ENCODE peak calls at places on chromosomes 12 and 14, in seven cellular contexts. One of them, this sample, is unnamed.

GRCh38 chr14:72643317-72643801 is 250.5 kb downstream of the DPF3 start:
- DNase-seq in epithelial cell of proximal tubule: peak; percentile 89
- DNase-seq in B cell: no peak
- DNase-seq in bronchial epithelial cell: peak; percentile 94
- DNase-seq in cardiac fibroblast: peak; percentile 98
- DNase-seq in colonic mucosa: no peak
- DNase-seq in H9: no peak
- DNase-seq in this sample: peak; percentile 40

GRCh38 chr12:26153421-26154154 is 28.8 kb upstream of the BHLHE41 start:
- DNase-seq in B cell: no peak
- DNase-seq in H9: no peak
- DNase-seq in bronchial epithelial cell: peak; percentile 96
- DNase-seq in epithelial cell of proximal tubule: peak; percentile 98
- DNase-seq in cardiac fibroblast: peak; percentile 98
- DNase-seq in colonic mucosa: no peak
- DNase-seq in this sample: peak; percentile 49

GRCh38 chr12:79407671-79408622 is 282.8 kb downstream of the PAWR start:
- DNase-seq in B cell: peak; percentile 44
- DNase-seq in bronchial epithelial cell: peak; percentile 79
- DNase-seq in epithelial cell of proximal tubule: no peak
- DNase-seq in H9: peak; percentile 73
- DNase-seq in colonic mucosa: peak; percentile 78
- DNase-seq in cardiac fibroblast: peak; percentile 92
- DNase-seq in this sample: peak; percentile 82

GRCh38 chr14:92121207-92121669 is 268 bp downstream of the NDUFB1 start:
- DNase-seq in epithelial cell of proximal tubule: no peak
- DNase-seq in cardiac fibroblast: peak; percentile 54
- DNase-seq in H9: no peak
- DNase-seq in colonic mucosa: no peak
- DNase-seq in bronchial epithelial cell: peak; percentile 18
- DNase-seq in B cell: no peak
- DNase-seq in this sample: no peak

GRCh38 chr12:47744005-47744651 is 14.6 kb downstream of the RAPGEF3 start:
- DNase-seq in B cell: peak; percentile 63
- DNase-seq in cardiac fibroblast: no peak
- DNase-seq in epithelial cell of proximal tubule: no peak
- DNase-seq in colonic mucosa: peak; percentile 80
- DNase-seq in H9: peak; percentile 94
- DNase-seq in bronchial epithelial cell: peak; percentile 73
- DNase-seq in this sample: peak; percentile 78

GRCh38 chr12:112684742-112685141 is 106.8 kb upstream of the RPH3A start:
- DNase-seq in B cell: no peak
- DNase-seq in cardiac fibroblast: no peak
- DNase-seq in bronchial epithelial cell: no peak
- DNase-seq in H9: peak; percentile 41
- DNase-seq in colonic mucosa: no peak
- DNase-seq in epithelial cell of proximal tubule: no peak
- DNase-seq in this sample: no peak

GRCh38 chr14:89702151-89702936 is 252.2 kb downstream of the EFCAB11 start:
- DNase-seq in cardiac fibroblast: peak; percentile 40
- DNase-seq in bronchial epithelial cell: peak; percentile 7
- DNase-seq in H9: no peak
- DNase-seq in epithelial cell of proximal tubule: no peak
- DNase-seq in colonic mucosa: peak; percentile 43
- DNase-seq in B cell: no peak
- DNase-seq in this sample: no peak

GRCh38 chr12:132632521-132633228 is 14.1 kb downstream of the P2RX2 start:
- DNase-seq in epithelial cell of proximal tubule: no peak
- DNase-seq in colonic mucosa: no peak
- DNase-seq in B cell: no peak
- DNase-seq in cardiac fibroblast: no peak
- DNase-seq in H9: no peak
- DNase-seq in bronchial epithelial cell: no peak
- DNase-seq in this sample: no peak

GRCh38 chr12:40672650-40673319 is 19.5 kb upstream of the CNTN1 start:
- DNase-seq in colonic mucosa: no peak
- DNase-seq in H9: no peak
- DNase-seq in B cell: no peak
- DNase-seq in epithelial cell of proximal tubule: no peak
- DNase-seq in cardiac fibroblast: no peak
- DNase-seq in bronchial epithelial cell: no peak
- DNase-seq in this sample: no peak

GRCh38 chr14:106422066-106422465 is 895.7 kb downstream of the TMEM121 start:
- DNase-seq in colonic mucosa: no peak
- DNase-seq in H9: no peak
- DNase-seq in bronchial epithelial cell: no peak
- DNase-seq in cardiac fibroblast: no peak
- DNase-seq in B cell: no peak
- DNase-seq in epithelial cell of proximal tubule: no peak
- DNase-seq in this sample: no peak

GRCh38 chr14:100838493-100839440 is 12.8 kb downstream of the MEG3 start:
- DNase-seq in colonic mucosa: no peak
- DNase-seq in H9: no peak
- DNase-seq in epithelial cell of proximal tubule: no peak
- DNase-seq in cardiac fibroblast: no peak
- DNase-seq in B cell: no peak
- DNase-seq in bronchial epithelial cell: no peak
- DNase-seq in this sample: no peak

GRCh38 chr14:102697125-102697900 is 79.9 kb upstream of the TRAF3 start:
- DNase-seq in cardiac fibroblast: peak; percentile 18
- DNase-seq in epithelial cell of proximal tubule: no peak
- DNase-seq in B cell: no peak
- DNase-seq in H9: no peak
- DNase-seq in bronchial epithelial cell: no peak
- DNase-seq in colonic mucosa: peak; percentile 42
- DNase-seq in this sample: no peak

GRCh38 chr14:95547272-95547625 is 12.4 kb downstream of the GLRX5 start:
- DNase-seq in cardiac fibroblast: no peak
- DNase-seq in bronchial epithelial cell: no peak
- DNase-seq in B cell: no peak
- DNase-seq in epithelial cell of proximal tubule: no peak
- DNase-seq in H9: no peak
- DNase-seq in colonic mucosa: no peak
- DNase-seq in this sample: peak; percentile 13

GRCh38 chr12:120971299-120972180 is 6.8 kb upstream of the HNF1A start:
- DNase-seq in H9: no peak
- DNase-seq in bronchial epithelial cell: peak; percentile 61
- DNase-seq in colonic mucosa: no peak
- DNase-seq in B cell: peak; percentile 69
- DNase-seq in cardiac fibroblast: peak; percentile 72
- DNase-seq in epithelial cell of proximal tubule: no peak
- DNase-seq in this sample: no peak

GRCh38 chr12:94829552-94829951 is 173.9 kb downstream of the NDUFA12 start:
- DNase-seq in cardiac fibroblast: no peak
- DNase-seq in colonic mucosa: no peak
- DNase-seq in B cell: no peak
- DNase-seq in epithelial cell of proximal tubule: no peak
- DNase-seq in H9: no peak
- DNase-seq in bronchial epithelial cell: peak; percentile 15
- DNase-seq in this sample: no peak

GRCh38 chr14:37116933-37117844 is 55.2 kb downstream of the SLC25A21 start:
- DNase-seq in epithelial cell of proximal tubule: peak; percentile 52
- DNase-seq in B cell: no peak
- DNase-seq in colonic mucosa: no peak
- DNase-seq in bronchial epithelial cell: peak; percentile 92
- DNase-seq in H9: no peak
- DNase-seq in cardiac fibroblast: peak; percentile 90
- DNase-seq in this sample: no peak

GRCh38 chr14:72075649-72076334 is 143.6 kb downstream of the RGS6 start:
- DNase-seq in H9: peak; percentile 46
- DNase-seq in colonic mucosa: no peak
- DNase-seq in cardiac fibroblast: no peak
- DNase-seq in B cell: no peak
- DNase-seq in bronchial epithelial cell: no peak
- DNase-seq in epithelial cell of proximal tubule: no peak
- DNase-seq in this sample: no peak

GRCh38 chr12:131313635-131314034 is 359.9 kb downstream of the ADGRD1 start:
- DNase-seq in epithelial cell of proximal tubule: no peak
- DNase-seq in H9: no peak
- DNase-seq in cardiac fibroblast: no peak
- DNase-seq in B cell: no peak
- DNase-seq in colonic mucosa: no peak
- DNase-seq in bronchial epithelial cell: no peak
- DNase-seq in this sample: no peak

GRCh38 chr14:20606190-20606901 is 15.2 kb upstream of the RNASE12 start:
- DNase-seq in cardiac fibroblast: peak; percentile 74
- DNase-seq in H9: peak; percentile 79
- DNase-seq in B cell: no peak
- DNase-seq in colonic mucosa: peak; percentile 55
- DNase-seq in epithelial cell of proximal tubule: no peak
- DNase-seq in bronchial epithelial cell: peak; percentile 57
- DNase-seq in this sample: peak; percentile 46

GRCh38 chr14:30597496-30597895 is 24.6 kb upstream of the SCFD1 start:
- DNase-seq in epithelial cell of proximal tubule: no peak
- DNase-seq in B cell: no peak
- DNase-seq in H9: no peak
- DNase-seq in colonic mucosa: no peak
- DNase-seq in bronchial epithelial cell: no peak
- DNase-seq in cardiac fibroblast: no peak
- DNase-seq in this sample: no peak

GRCh38 chr14:22432348-22432976 is 156.6 kb downstream of the DAD1 start:
- DNase-seq in epithelial cell of proximal tubule: peak; percentile 95
- DNase-seq in colonic mucosa: peak; percentile 77
- DNase-seq in bronchial epithelial cell: peak; percentile 97
- DNase-seq in H9: no peak
- DNase-seq in B cell: peak; percentile 33
- DNase-seq in cardiac fibroblast: peak; percentile 94
- DNase-seq in this sample: peak; percentile 65

GRCh38 chr14:75132374-75133086 is 5.7 kb upstream of the NEK9 start:
- DNase-seq in epithelial cell of proximal tubule: no peak
- DNase-seq in colonic mucosa: peak; percentile 78
- DNase-seq in B cell: peak; percentile 77
- DNase-seq in H9: peak; percentile 43
- DNase-seq in bronchial epithelial cell: peak; percentile 69
- DNase-seq in cardiac fibroblast: peak; percentile 89
- DNase-seq in this sample: peak; percentile 65

GRCh38 chr12:64181504-64182291 is 40.4 kb downstream of the KICS2 start:
- DNase-seq in B cell: no peak
- DNase-seq in cardiac fibroblast: peak; percentile 99
- DNase-seq in H9: peak; percentile 45
- DNase-seq in colonic mucosa: peak; percentile 50
- DNase-seq in bronchial epithelial cell: peak; percentile 100
- DNase-seq in epithelial cell of proximal tubule: peak; percentile 97
- DNase-seq in this sample: peak; percentile 43

GRCh38 chr12:10033783-10034381 is 3.4 kb downstream of the CLEC9A start:
- DNase-seq in B cell: peak; percentile 6
- DNase-seq in cardiac fibroblast: peak; percentile 37
- DNase-seq in H9: no peak
- DNase-seq in epithelial cell of proximal tubule: no peak
- DNase-seq in bronchial epithelial cell: peak; percentile 27
- DNase-seq in colonic mucosa: no peak
- DNase-seq in this sample: no peak
- TF ChIP-seq CTCF in B cell: peak; percentile 56
- TF ChIP-seq CTCF in cardiac fibroblast: peak; percentile 37
- TF ChIP-seq CTCF in H9: peak; percentile 69
- TF ChIP-seq CTCF in epithelial cell of proximal tubule: peak; percentile 51
- TF ChIP-seq CTCF in bronchial epithelial cell: peak; percentile 31
- TF ChIP-seq CTCF in colonic mucosa: peak; percentile 25
- TF ChIP-seq CTCF in this sample: no peak

DNA sequence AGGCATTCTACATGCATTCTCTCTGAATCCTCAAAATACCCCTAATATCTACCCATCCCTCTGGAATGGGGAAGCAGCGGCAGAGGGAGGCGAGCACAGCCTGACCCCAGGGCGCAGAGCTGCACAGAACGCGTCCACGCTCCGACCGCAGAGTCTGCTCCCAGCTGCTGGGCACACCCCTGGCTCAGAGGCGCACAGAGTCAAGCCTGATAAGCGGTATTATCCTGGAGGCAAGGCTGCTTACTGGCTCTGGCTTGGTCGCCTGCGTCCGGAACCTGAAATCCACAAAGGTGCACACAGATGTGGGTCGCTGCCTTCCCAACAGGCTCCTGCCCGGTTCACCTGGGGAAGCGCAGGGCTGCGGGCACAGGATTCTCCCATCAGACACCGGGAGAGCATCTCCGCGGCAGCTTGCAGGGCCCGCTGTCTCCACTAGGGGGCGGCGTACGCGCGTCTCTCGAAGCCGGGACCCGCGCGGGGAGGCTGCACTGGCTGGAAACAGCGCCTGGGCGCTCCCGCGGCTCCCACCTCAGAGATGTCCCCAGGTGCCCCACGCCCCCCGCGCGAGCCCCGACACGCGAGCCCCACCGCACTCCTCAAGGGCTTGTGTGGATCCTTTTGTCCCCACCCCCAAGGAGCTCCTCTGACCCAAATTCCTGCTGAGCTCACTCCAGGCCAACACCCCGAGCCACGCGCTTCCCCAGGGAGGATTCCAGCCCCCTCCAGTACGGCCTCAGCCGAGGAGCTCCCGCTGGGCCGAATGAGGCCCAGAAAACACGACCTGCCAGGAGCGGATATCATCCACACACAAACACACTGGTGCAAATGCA is 120.1 kb upstream of the FZD10 start:
- DNase-seq in epithelial cell of proximal tubule: no peak
- DNase-seq in colonic mucosa: peak; percentile 24
- DNase-seq in cardiac fibroblast: no peak
- DNase-seq in bronchial epithelial cell: no peak
- DNase-seq in B cell: peak; percentile 5
- DNase-seq in H9: peak; percentile 88
- DNase-seq in this sample: no peak
- TF ChIP-seq CTCF in epithelial cell of proximal tubule: peak; percentile 56
- TF ChIP-seq CTCF in colonic mucosa: peak; percentile 58
- TF ChIP-seq CTCF in cardiac fibroblast: peak; percentile 27
- TF ChIP-seq CTCF in bronchial epithelial cell: peak; percentile 91
- TF ChIP-seq CTCF in B cell: no peak
- TF ChIP-seq CTCF in H9: peak; percentile 98
- TF ChIP-seq CTCF in this sample: peak; percentile 28

GRCh38 chr12:106093246-106093645 is 45.5 kb downstream of the NUAK1 start:
- DNase-seq in cardiac fibroblast: no peak
- DNase-seq in B cell: no peak
- DNase-seq in epithelial cell of proximal tubule: no peak
- DNase-seq in colonic mucosa: no peak
- DNase-seq in H9: no peak
- DNase-seq in bronchial epithelial cell: no peak
- DNase-seq in this sample: no peak
- TF ChIP-seq CTCF in cardiac fibroblast: no peak
- TF ChIP-seq CTCF in B cell: no peak
- TF ChIP-seq CTCF in epithelial cell of proximal tubule: no peak
- TF ChIP-seq CTCF in colonic mucosa: no peak
- TF ChIP-seq CTCF in H9: no peak
- TF ChIP-seq CTCF in bronchial epithelial cell: no peak
- TF ChIP-seq CTCF in this sample: no peak

GRCh38 chr12:100926669-100927248 is 132.2 kb downstream of the ANO4 start:
- DNase-seq in cardiac fibroblast: peak; percentile 20
- DNase-seq in epithelial cell of proximal tubule: peak; percentile 35
- DNase-seq in bronchial epithelial cell: peak; percentile 47
- DNase-seq in H9: peak; percentile 90
- DNase-seq in colonic mucosa: peak; percentile 23
- DNase-seq in B cell: no peak
- DNase-seq in this sample: peak; percentile 65
- TF ChIP-seq CTCF in cardiac fibroblast: peak; percentile 39
- TF ChIP-seq CTCF in epithelial cell of proximal tubule: peak; percentile 92
- TF ChIP-seq CTCF in bronchial epithelial cell: peak; percentile 49
- TF ChIP-seq CTCF in H9: peak; percentile 77
- TF ChIP-seq CTCF in colonic mucosa: peak; percentile 12
- TF ChIP-seq CTCF in B cell: no peak
- TF ChIP-seq CTCF in this sample: peak; percentile 59

This sample was measured in Calu3.